ENCODE peak calls at places on chromosomes 13 and 19, in ten cellular contexts. X is dorsolateral prefrontal cortex, G is heart right ventricle, V is cardiac muscle cell, E is fibroblast of pulmonary artery, I is HAP-1, T is fibroblast of lung, M is astrocyte of the cerebellum, F is OCI-LY7, D is heart left ventricle. O is an unnamed sample.

GRCh38 chr19:16002380-16002779 is 53.6 kb downstream of the OR10H4 start:
- DNase-seq in X (no peak), G (no peak), V (peak; percentile 9), E (peak; percentile 3), I (no peak), T (peak; percentile 30), M (no peak), F (no peak), D (no peak), O (no peak)

GRCh38 chr19:16470911-16471811 is 609 bp downstream of the EPS15L1 start:
- DNase-seq in X (no peak), G (peak; percentile 25), V (peak; percentile 44), E (peak; percentile 49), I (no peak), T (peak; percentile 49), M (no peak), F (peak; percentile 51), D (peak; percentile 27), O (no peak)

GRCh38 chr13:46507978-46508377 is 45.0 kb upstream of the LRCH1 start:
- DNase-seq in X (no peak), G (no peak), V (no peak), E (no peak), I (no peak), T (peak; percentile 11), M (no peak), F (no peak), D (no peak), O (no peak)

GRCh38 chr13:22012676-22013075 is 341.8 kb downstream of the FGF9 start:
- DNase-seq in X (no peak), G (no peak), V (no peak), E (no peak), I (no peak), T (no peak), M (no peak), F (no peak), D (no peak), O (no peak)

GRCh38 chr13:23461544-23461943 is 28.0 kb upstream of the SACS start:
- DNase-seq in X (no peak), G (no peak), V (no peak), E (no peak), I (no peak), T (no peak), M (no peak), F (no peak), D (no peak), O (no peak)

GRCh38 chr19:3270908-3271307 is 46.4 kb downstream of the CELF5 start:
- DNase-seq in X (peak; percentile 56), G (no peak), V (peak; percentile 55), E (peak; percentile 44), I (peak; percentile 28), T (peak; percentile 47), M (no peak), F (peak; percentile 58), D (no peak), O (no peak)

GRCh38 chr13:83325454-83325853 is 556.8 kb downstream of the SLITRK1 start:
- DNase-seq in X (no peak), G (no peak), V (peak; percentile 21), E (peak; percentile 54), I (no peak), T (peak; percentile 56), M (peak; percentile 59), F (no peak), D (no peak), O (no peak)

GRCh38 chr19:23547156-23547555 is 139.9 kb downstream of the ZNF675 start:
- DNase-seq in X (no peak), G (no peak), V (no peak), E (no peak), I (no peak), T (no peak), M (no peak), F (no peak), D (no peak), O (no peak)

GRCh38 chr19:34733266-34733825 is 697 bp upstream of the ZNF181 start:
- DNase-seq in X (no peak), G (no peak), V (no peak), E (no peak), I (peak; percentile 33), T (no peak), M (no peak), F (peak; percentile 70), D (peak; percentile 56), O (no peak)

GRCh38 chr19:1856345-1856697 is 7.1 kb downstream of the KLF16 start:
- DNase-seq in X (no peak), G (no peak), V (no peak), E (no peak), I (no peak), T (no peak), M (no peak), F (peak; percentile 31), D (no peak), O (no peak)

GRCh38 chr13:32116210-32116609 is 84.6 kb downstream of the FRY start:
- DNase-seq in X (no peak), G (no peak), V (peak; percentile 68), E (peak; percentile 19), I (no peak), T (no peak), M (no peak), F (no peak), D (no peak), O (no peak)

GRCh38 chr19:38665950-38666661 is 18.7 kb downstream of the ACTN4 start:
- DNase-seq in X (no peak), G (peak; percentile 55), V (peak; percentile 83), E (peak; percentile 84), I (no peak), T (peak; percentile 61), M (no peak), F (no peak), D (peak; percentile 85), O (peak; percentile 79)

GRCh38 chr19:38665219-38665931 is 17.9 kb downstream of the ACTN4 start:
- DNase-seq in X (no peak), G (no peak), V (no peak), E (no peak), I (no peak), T (no peak), M (no peak), F (no peak), D (no peak), O (no peak)

GRCh38 chr19:38663156-38663651 is 15.8 kb downstream of the ACTN4 start:
- DNase-seq in X (no peak), G (no peak), V (no peak), E (no peak), I (no peak), T (no peak), M (no peak), F (no peak), D (no peak), O (no peak)

GRCh38 chr19:38663957-38664502 is 16.6 kb downstream of the ACTN4 start:
- DNase-seq in X (peak; percentile 71), G (peak; percentile 69), V (no peak), E (no peak), I (no peak), T (no peak), M (no peak), F (no peak), D (peak; percentile 66), O (peak; percentile 80)

GRCh38 chr19:38664503-38665211 is 17.2 kb downstream of the ACTN4 start:
- DNase-seq in X (no peak), G (no peak), V (no peak), E (no peak), I (no peak), T (no peak), M (no peak), F (peak; percentile 37), D (peak; percentile 40), O (no peak)
- H3K4me3 ChIP-seq in X (peak overlapping the region; percentile 23), G (peak overlapping the region; percentile 28), V (no peak overlapping the region), E (no peak overlapping the region), I (no peak overlapping the region), T (no peak overlapping the region), M (no peak overlapping the region), F (no peak overlapping the region), D (peak overlapping the region; percentile 19), O (no peak overlapping the region)

GRCh38 chr13:113048766-113049165 is 56.8 kb upstream of the F7 start:
- DNase-seq in X (no peak), G (peak; percentile 3), V (no peak), E (no peak), I (no peak), T (no peak), M (no peak), F (no peak), D (no peak), O (no peak)

GRCh38 chr13:113051641-113052040 is 54.0 kb upstream of the F7 start:
- DNase-seq in X (no peak), G (peak; percentile 2), V (no peak), E (no peak), I (no peak), T (no peak), M (no peak), F (no peak), D (no peak), O (no peak)

GRCh38 chr13:113050856-113051431 is 54.6 kb upstream of the F7 start:
- DNase-seq in X (no peak), G (peak; percentile 9), V (no peak), E (no peak), I (no peak), T (no peak), M (no peak), F (no peak), D (no peak), O (no peak)

GRCh38 chr13:113049521-113049941 is 56.1 kb upstream of the F7 start:
- DNase-seq in X (peak; percentile 63), G (peak; percentile 34), V (no peak), E (no peak), I (no peak), T (no peak), M (no peak), F (no peak), D (peak; percentile 44), O (no peak)

GRCh38 chr13:113049981-113050380 is 55.6 kb upstream of the F7 start:
- DNase-seq in X (no peak), G (peak; percentile 1), V (no peak), E (no peak), I (no peak), T (no peak), M (no peak), F (no peak), D (no peak), O (no peak)
- H3K4me3 ChIP-seq in X (peak overlapping the region; percentile 25), G (no peak overlapping the region), V (no peak overlapping the region), E (no peak overlapping the region), I (no peak overlapping the region), T (no peak overlapping the region), M (no peak overlapping the region), F (no peak overlapping the region), D (no peak overlapping the region), O (no peak overlapping the region)

GRCh38 chr19:310781-311496 is 19.7 kb upstream of the PLPP2 start:
- DNase-seq in X (no peak), G (no peak), V (no peak), E (no peak), I (no peak), T (no peak), M (no peak), F (no peak), D (no peak), O (no peak)
- H3K4me3 ChIP-seq in X (peak overlapping the region; percentile 37), G (peak overlapping the region; percentile 59), V (no peak overlapping the region), E (no peak overlapping the region), I (no peak overlapping the region), T (no peak overlapping the region), M (no peak overlapping the region), F (no peak overlapping the region), D (peak overlapping the region; percentile 49), O (no peak overlapping the region)

DNA sequence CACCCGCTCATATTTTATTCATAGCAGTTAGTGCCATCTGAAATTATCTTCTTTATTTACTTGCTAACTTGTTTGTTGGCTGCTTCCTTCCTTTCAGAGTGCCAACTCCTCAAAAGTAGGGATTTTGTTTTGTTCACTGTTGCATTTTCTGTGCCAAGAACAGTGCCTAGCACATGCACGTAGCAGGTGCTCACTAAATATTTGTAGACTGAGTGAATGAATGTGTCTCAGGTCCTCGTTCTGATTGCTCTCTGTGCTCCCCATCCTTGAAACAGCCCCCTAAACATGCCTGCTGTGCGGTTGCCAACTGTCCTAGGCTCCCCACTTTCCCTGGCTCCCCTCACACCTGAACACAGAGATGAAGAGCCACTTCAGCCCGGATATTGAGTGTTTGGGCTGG is 1.5 kb downstream of the GIPC1 start:
- DNase-seq in X (no peak), G (no peak), V (no peak), E (no peak), I (no peak), T (no peak), M (no peak), F (no peak), D (no peak), O (no peak)
- H3K4me3 ChIP-seq in X (peak overlapping the region; percentile 91), G (no peak overlapping the region), V (no peak overlapping the region), E (peak overlapping the region; percentile 79), I (peak overlapping the region; percentile 55), T (peak overlapping the region; percentile 85), M (peak overlapping the region; percentile 66), F (no peak overlapping the region), D (peak overlapping the region; percentile 92), O (no peak overlapping the region)

O was measured in uterus.